ENCODE peak calls at places on chromosomes 13 and 19, in six cellular contexts. V is A549, L is GM12878, O is K562, E is HepG2, G is endothelial cell of umbilical vein. C is an unnamed sample.

GRCh38 chr13:27137759-27138158 is 33.9 kb downstream of the USP12 start:
- DNase-seq in G (no peak), O (peak), V (no peak), E (no peak), L (no peak), C (no peak)

GRCh38 chr13:46864941-46865340 is 31.9 kb downstream of the HTR2A start:
- DNase-seq in L (no peak), G (peak), E (no peak), V (no peak), O (no peak), C (peak)

GRCh38 chr19:47240996-47241918 is 10.3 kb upstream of the BBC3 start:
- DNase-seq in L (no peak), V (peak), E (peak), G (peak), O (peak), C (peak)

GRCh38 chr19:23474172-23474571 is 78.9 kb upstream of the ZNF91 start:
- DNase-seq in O (no peak), E (no peak), V (no peak), L (no peak), G (no peak), C (no peak)

GRCh38 chr13:96963786-96964475 is 30.3 kb downstream of the OXGR1 start:
- DNase-seq in E (no peak), G (no peak), V (no peak), L (no peak), O (no peak), C (no peak)

GRCh38 chr13:37914781-37915391 is 45.3 kb upstream of the TRPC4 start:
- DNase-seq in G (peak), L (no peak), V (no peak), O (no peak), E (no peak), C (no peak)

GRCh38 chr19:49988433-49988832 is 27.5 kb upstream of the SIGLEC11 start:
- DNase-seq in L (no peak), G (no peak), E (no peak), O (no peak), V (no peak), C (no peak)

GRCh38 chr13:26679411-26679810 is 81.2 kb downstream of the GPR12 start:
- DNase-seq in V (no peak), G (no peak), O (no peak), E (no peak), L (no peak), C (no peak)

GRCh38 chr13:47114030-47114429 is 217.2 kb upstream of the HTR2A start:
- DNase-seq in E (no peak), L (no peak), G (no peak), O (no peak), V (no peak), C (no peak)

GRCh38 chr19:19259741-19260140 is 13.4 kb downstream of the TM6SF2 start:
- DNase-seq in L (no peak), E (peak), O (peak), G (peak), V (peak), C (peak)

GRCh38 chr19:58379276-58379675 is 1.6 kb downstream of the ZNF837 start:
- DNase-seq in O (no peak), L (no peak), E (no peak), V (no peak), G (no peak), C (no peak)

GRCh38 chr19:47650695-47651094 is 41.8 kb downstream of the BICRA start:
- DNase-seq in L (no peak), G (no peak), V (no peak), E (no peak), O (no peak), C (no peak)

GRCh38 chr19:49746206-49746958 is 16.7 kb downstream of the TSKS start:
- DNase-seq in O (peak), V (peak), G (peak), L (no peak), E (peak), C (peak)

GRCh38 chr19:57406516-57407123 is 4.3 kb upstream of the ZNF17 start:
- DNase-seq in L (peak), V (no peak), O (peak), E (peak), G (peak), C (peak)

GRCh38 chr13:114135731-114136171 is 3.3 kb upstream of the RASA3 start:
- DNase-seq in V (no peak), L (no peak), G (no peak), E (no peak), O (no peak), C (peak)

GRCh38 chr13:34672631-34673030 is 269.4 kb upstream of the NBEA start:
- DNase-seq in L (no peak), V (no peak), G (no peak), O (no peak), E (no peak), C (no peak)

GRCh38 chr13:43331676-43332075 is 308.3 kb downstream of the DNAJC15 start:
- DNase-seq in V (no peak), E (no peak), G (no peak), L (no peak), O (no peak), C (no peak)

GRCh38 chr13:53018690-53019647 is 9.6 kb upstream of the OLFM4 start:
- DNase-seq in O (no peak), V (no peak), L (no peak), G (no peak), E (no peak), C (no peak)

GRCh38 chr19:44260343-44260681 is 626 bp downstream of the ZNF233 start:
- DNase-seq in L (no peak), E (no peak), O (no peak), V (no peak), G (no peak), C (no peak)

GRCh38 chr13:102729560-102730275 is 34.9 kb upstream of the METTL21C start:
- DNase-seq in L (no peak), E (no peak), G (peak), V (peak), O (no peak), C (no peak)

DNA sequence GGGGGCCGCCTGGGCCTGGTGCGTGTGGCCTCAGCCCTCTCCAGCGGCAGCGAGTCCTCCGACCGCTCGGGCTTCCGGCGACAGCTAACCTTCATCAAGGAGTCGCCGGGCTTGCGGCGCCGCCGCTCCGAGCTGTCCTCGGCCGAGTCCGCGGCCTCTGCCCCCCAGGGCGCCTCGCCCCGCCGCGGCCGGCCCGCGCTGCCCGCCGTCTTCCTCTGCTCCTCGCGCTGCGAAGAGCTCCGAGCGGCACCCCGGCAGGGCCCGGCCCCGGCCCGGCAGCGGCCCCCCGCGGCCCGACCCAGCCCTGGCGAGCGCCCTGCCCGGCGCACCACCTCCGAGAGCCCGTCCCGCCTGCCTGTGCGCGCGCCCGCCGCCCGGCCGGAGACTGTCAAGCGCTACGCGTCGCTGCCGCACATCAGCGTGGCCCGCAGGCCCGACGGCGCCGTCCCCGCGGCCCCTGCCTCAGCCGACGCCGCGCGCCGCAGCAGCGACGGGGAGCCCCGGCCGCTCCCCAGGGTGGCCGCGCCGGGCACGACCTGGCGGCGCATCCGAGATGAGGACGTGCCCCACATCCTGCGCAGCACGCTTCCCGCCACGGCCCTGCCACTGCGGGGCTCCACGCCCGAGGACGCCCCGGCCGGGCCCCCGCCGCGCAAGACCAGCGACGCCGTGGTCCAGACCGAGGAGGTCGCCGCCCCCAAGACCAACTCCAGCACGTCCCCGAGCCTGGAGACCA is 9.6 kb downstream of the C19orf25 start:
- DNase-seq in V (no peak), E (no peak), O (no peak), G (no peak), L (no peak), C (no peak)
- H3K4me3 ChIP-seq in V (peak), E (peak), O (no peak), G (no peak), L (no peak), C (no peak)

DNA sequence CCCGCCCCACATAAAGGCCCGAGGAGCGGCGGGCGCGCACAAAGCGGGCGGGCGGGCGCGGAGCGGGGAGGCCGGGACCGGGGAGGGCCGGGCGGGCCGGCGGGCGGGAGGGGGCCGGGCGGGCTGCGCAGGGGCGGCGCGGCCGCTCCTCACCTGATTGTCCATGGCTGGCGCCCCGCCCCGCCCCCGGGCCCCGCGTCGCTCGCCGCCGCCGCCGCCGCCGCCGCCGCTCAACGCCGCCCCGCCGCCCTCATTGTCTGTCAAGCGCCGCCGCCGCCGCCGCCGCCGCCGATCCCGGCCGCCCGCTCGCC is 200 bp downstream of the MLLT1 start:
- DNase-seq in L (no peak), V (no peak), G (no peak), E (no peak), O (no peak), C (no peak)
- TF ChIP-seq MYC in L (no peak), V (no peak), G (no peak), E (no peak), O (no peak), C (no peak)

GRCh38 chr19:39479916-39480315 is 722 bp upstream of the TIMM50 start:
- DNase-seq in V (no peak), E (no peak), L (no peak), O (peak), G (no peak), C (no peak)

GRCh38 chr19:39481676-39482075 is 1.0 kb downstream of the TIMM50 start:
- DNase-seq in O (peak), L (no peak), E (no peak), V (no peak), G (no peak), C (no peak)

GRCh38 chr19:39481229-39481545 is 549 bp downstream of the TIMM50 start:
- DNase-seq in G (no peak), O (no peak), V (no peak), E (no peak), L (no peak), C (peak)

GRCh38 chr19:39483141-39483540 is 2.5 kb downstream of the TIMM50 start:
- DNase-seq in O (no peak), V (no peak), E (no peak), L (no peak), G (no peak), C (no peak)

DNA sequence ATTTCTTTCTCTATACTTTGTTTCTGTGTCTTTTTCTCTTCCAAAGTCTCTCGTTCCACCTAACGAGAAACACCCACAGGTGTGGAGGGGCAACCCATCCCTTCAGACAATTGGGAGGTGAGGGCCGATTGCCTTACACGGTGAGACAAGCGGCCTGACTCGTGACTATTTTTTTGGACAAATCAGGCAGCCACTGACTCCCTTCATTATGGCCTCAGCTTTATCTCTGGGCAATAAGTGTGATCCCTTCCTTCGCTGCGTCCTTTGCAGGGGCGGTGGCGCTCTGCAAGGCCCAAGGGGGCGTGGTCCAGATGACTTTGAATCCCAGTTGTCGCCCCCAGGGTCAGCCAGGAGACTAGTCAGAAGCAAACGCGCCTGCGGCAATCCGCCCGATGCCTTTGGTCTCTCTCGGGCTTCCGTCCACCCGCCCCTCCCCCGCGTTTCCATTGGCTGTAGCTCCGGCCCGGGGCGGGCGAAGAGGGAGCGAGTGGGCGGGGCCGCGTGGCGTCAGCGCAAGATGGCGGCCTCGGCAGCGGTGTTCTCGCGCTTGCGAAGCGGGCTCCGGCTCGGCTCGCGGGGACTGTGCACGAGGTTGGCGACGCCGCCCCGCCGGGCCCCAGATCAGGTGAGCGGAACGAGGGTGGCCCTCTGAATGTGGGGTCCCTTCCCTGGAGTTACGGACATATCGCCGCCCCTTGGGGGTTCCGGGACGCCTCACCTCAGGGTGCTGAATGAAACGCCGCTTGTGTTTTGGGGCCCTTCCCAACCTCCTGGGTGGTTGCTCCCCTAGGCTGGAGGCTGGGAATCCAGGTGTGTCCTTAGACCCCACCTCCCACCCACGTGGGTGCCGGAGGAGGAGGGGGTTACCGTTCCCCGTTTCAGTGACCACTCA is at the start of gene TIMM50:
- DNase-seq in L (peak), G (peak), O (peak), V (peak), E (peak), C (peak)
- TF ChIP-seq POLR2A in L (peak), G (peak), O (peak), V (peak), E (peak), C (peak)

GRCh38 chr19:4910594-4911273 is 1.4 kb downstream of the UHRF1 start:
- DNase-seq in L (no peak), V (no peak), E (no peak), G (peak), O (peak), C (peak)
- H3K4me3 ChIP-seq in L (peak), V (peak), E (peak), G (peak), O (peak), C (peak)

GRCh38 chr19:36210497-36210896 is 4.0 kb downstream of the ZNF565 start:
- DNase-seq in E (no peak), L (no peak), V (no peak), G (no peak), O (no peak), C (no peak)
- TF ChIP-seq MYC in E (no peak), L (no peak), V (no peak), G (no peak), O (no peak), C (no peak)

GRCh38 chr19:18156841-18157464 is 4.0 kb downstream of the PIK3R2 start:
- DNase-seq in V (peak), O (peak), E (peak), G (peak), L (no peak), C (no peak)
- TF ChIP-seq POLR2A in V (no peak), O (peak), E (no peak), G (peak), L (no peak), C (no peak)

GRCh38 chr19:4811328-4812131 is 20.0 kb downstream of the TICAM1 start:
- DNase-seq in V (peak), O (peak), L (no peak), G (peak), E (peak), C (peak)

GRCh38 chr19:4816388-4817165 is 14.9 kb downstream of the TICAM1 start:
- DNase-seq in V (no peak), L (no peak), O (no peak), E (no peak), G (no peak), C (no peak)

GRCh38 chr19:4814625-4815425 is 16.7 kb downstream of the TICAM1 start:
- DNase-seq in O (no peak), L (no peak), V (no peak), G (no peak), E (no peak), C (no peak)

GRCh38 chr19:4817467-4818277 is 13.8 kb downstream of the TICAM1 start:
- DNase-seq in G (no peak), L (no peak), O (no peak), V (no peak), E (no peak), C (no peak)

GRCh38 chr19:4815426-4816387 is 15.8 kb downstream of the TICAM1 start:
- DNase-seq in G (peak), E (peak), O (peak), L (peak), V (peak), C (peak)
- H3K4me3 ChIP-seq in G (no peak), E (no peak), O (peak), L (no peak), V (no peak), C (no peak)

GRCh38 chr19:32651729-32652140 is 23.2 kb downstream of the ANKRD27 start:
- DNase-seq in O (no peak), V (peak), E (no peak), L (no peak), G (no peak), C (no peak)

GRCh38 chr19:32653626-32653968 is 21.4 kb downstream of the ANKRD27 start:
- DNase-seq in V (no peak), E (no peak), G (no peak), L (no peak), O (no peak), C (no peak)

GRCh38 chr19:32650671-32651070 is 24.3 kb downstream of the ANKRD27 start:
- DNase-seq in G (no peak), E (no peak), O (no peak), V (no peak), L (no peak), C (no peak)

GRCh38 chr19:32649751-32650150 is 25.2 kb downstream of the ANKRD27 start:
- DNase-seq in G (no peak), L (no peak), O (no peak), V (no peak), E (no peak), C (no peak)

DNA sequence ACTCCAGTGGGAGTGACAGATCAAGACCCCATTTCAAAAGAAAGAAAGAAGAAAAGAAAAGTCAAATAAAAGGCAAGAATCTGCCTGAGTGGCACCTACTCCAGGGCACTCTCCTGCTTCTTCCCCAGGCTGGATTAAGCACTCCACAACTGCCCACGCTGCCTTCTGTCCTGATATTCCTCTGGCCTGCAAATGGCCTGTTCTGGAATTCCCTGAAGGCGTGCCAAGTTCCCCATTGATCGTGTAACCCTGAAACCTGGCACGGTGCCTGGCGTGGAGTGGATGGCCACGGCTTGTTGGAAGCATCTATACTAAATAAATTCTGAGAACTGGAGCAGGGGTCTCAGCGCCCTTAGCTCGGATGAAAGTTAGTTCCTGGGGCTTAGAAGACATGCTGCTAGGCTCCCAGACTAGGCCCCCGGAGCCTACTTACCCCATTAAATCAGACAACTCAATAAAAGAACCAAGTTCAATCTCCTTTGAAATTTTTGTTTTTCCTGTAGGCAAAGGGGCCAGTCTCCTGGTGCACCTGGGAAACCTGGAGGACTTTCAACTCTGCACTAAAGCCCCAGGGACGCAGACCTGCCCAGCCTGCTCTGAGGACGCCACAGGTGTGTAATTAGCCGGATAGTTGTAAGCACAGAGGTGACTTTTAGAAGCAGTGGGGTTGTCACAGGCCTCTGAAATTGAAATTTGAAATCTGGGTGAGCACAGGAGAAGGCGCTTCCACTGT is 21.9 kb downstream of the ANKRD27 start:
- DNase-seq in O (no peak), G (peak), L (no peak), V (no peak), E (no peak), C (no peak)
- TF ChIP-seq MYC in O (no peak), G (no peak), L (no peak), V (no peak), E (no peak), C (no peak)

GRCh38 chr13:95404141-95404882 is 103.1 kb upstream of the ABCC4 start:
- DNase-seq in L (peak), E (peak), O (peak), G (peak), V (peak), C (peak)
- TF ChIP-seq POLR2A in L (no peak), E (no peak), O (no peak), G (no peak), V (no peak), C (no peak)